ENCODE peak calls at places on chromosomes 13 and 19, in seven cellular contexts. N is colonic mucosa; R is epithelial cell of esophagus; P is H7; G is mammary epithelial cell; U is effector memory CD4-positive, alpha-beta T cell; B is GM06990. L is an unnamed sample.

GRCh38 chr13:99919132-99919531 is 52.4 kb downstream of the ZIC5 start:
- DNase-seq in N (no peak), R (no peak), P (peak; percentile 13), G (no peak), U (no peak), B (no peak), L (no peak)

GRCh38 chr19:16830679-16831078 is 1.5 kb downstream of the SIN3B start:
- DNase-seq in N (no peak), R (no peak), P (no peak), G (no peak), U (no peak), B (no peak), L (no peak)

GRCh38 chr13:35914662-35915061 is 216.5 kb downstream of the DCLK1 start:
- DNase-seq in N (no peak), R (no peak), P (no peak), G (no peak), U (no peak), B (no peak), L (no peak)

GRCh38 chr13:24995225-24995804 is 100.6 kb upstream of the PABPC3 start:
- DNase-seq in N (peak; percentile 69), R (peak; percentile 89), P (peak; percentile 82), G (peak; percentile 66), U (no peak), B (no peak), L (no peak)

GRCh38 chr19:19498255-19498991 is 16.9 kb downstream of the TSSK6 start:
- DNase-seq in N (no peak), R (no peak), P (peak; percentile 48), G (no peak), U (no peak), B (no peak), L (no peak)

GRCh38 chr19:19535311-19536191 is 2.5 kb upstream of the CILP2 start:
- DNase-seq in N (no peak), R (no peak), P (no peak), G (no peak), U (no peak), B (no peak), L (no peak)

GRCh38 chr13:98972059-98972458 is 5.8 kb downstream of the DOCK9 start:
- DNase-seq in N (no peak), R (no peak), P (no peak), G (no peak), U (no peak), B (no peak), L (no peak)

GRCh38 chr19:19615086-19615485 is 3.4 kb downstream of the PBX4 start:
- DNase-seq in N (no peak), R (peak; percentile 63), P (no peak), G (peak; percentile 24), U (peak; percentile 51), B (no peak), L (no peak)

GRCh38 chr13:43924549-43925245 is 45.0 kb downstream of the LACC1 start:
- DNase-seq in N (no peak), R (no peak), P (no peak), G (no peak), U (no peak), B (peak; percentile 22), L (no peak)

GRCh38 chr13:26476744-26477129 is 80.7 kb upstream of the WASF3 start:
- DNase-seq in N (no peak), R (no peak), P (no peak), G (no peak), U (no peak), B (no peak), L (no peak)

GRCh38 chr13:31045621-31046081 is 113.2 kb downstream of the TEX26 start:
- DNase-seq in N (peak; percentile 86), R (peak; percentile 97), P (no peak), G (peak; percentile 92), U (peak; percentile 45), B (no peak), L (no peak)

GRCh38 chr13:62320731-62321130 is 905.1 kb upstream of the PCDH20 start:
- DNase-seq in N (no peak), R (no peak), P (no peak), G (no peak), U (no peak), B (no peak), L (no peak)

GRCh38 chr19:48660854-48661731 is 11.7 kb downstream of the NTN5 start:
- DNase-seq in N (peak; percentile 80), R (peak; percentile 83), P (peak; percentile 93), G (peak; percentile 83), U (peak; percentile 51), B (peak; percentile 83), L (peak; percentile 85)

GRCh38 chr13:110714798-110715394 is 1.4 kb downstream of the ING1 start:
- DNase-seq in N (peak; percentile 69), R (peak; percentile 53), P (peak; percentile 64), G (no peak), U (no peak), B (no peak), L (no peak)

GRCh38 chr13:105721056-105721455 is 814.4 kb downstream of the EFNB2 start:
- DNase-seq in N (no peak), R (peak; percentile 49), P (no peak), G (peak; percentile 28), U (no peak), B (no peak), L (no peak)

GRCh38 chr19:29662278-29662603 is 3.0 kb upstream of the PLEKHF1 start:
- DNase-seq in N (no peak), R (no peak), P (no peak), G (no peak), U (no peak), B (no peak), L (no peak)

GRCh38 chr19:11373166-11373884 is 1.1 kb upstream of the SWSAP1 start:
- DNase-seq in N (no peak), R (peak; percentile 82), P (peak; percentile 82), G (no peak), U (no peak), B (no peak), L (no peak)

GRCh38 chr13:39557285-39557955 is 45.6 kb downstream of the LHFPL6 start:
- DNase-seq in N (no peak), R (no peak), P (no peak), G (no peak), U (no peak), B (no peak), L (no peak)

DNA sequence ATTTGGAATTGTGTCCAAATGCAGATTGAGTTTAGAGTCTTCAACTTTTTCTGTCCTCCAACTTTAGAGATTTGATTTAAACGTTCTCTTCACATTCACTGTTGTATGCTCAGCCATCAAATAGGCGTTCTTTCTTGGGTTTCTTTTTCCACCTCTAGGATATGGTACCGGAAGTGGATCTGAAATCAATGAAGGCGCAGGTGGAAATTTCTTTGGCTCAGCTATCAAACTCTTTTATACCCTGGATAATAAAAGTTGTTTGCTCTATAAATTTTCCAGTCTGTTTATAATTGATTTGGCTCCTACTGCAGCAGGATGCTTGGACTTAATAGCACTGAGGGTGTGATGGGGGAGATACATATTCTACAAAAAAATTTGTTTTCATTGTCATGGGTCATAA is 1.6 kb downstream of the COG3 start:
- DNase-seq in N (no peak), R (no peak), P (no peak), G (no peak), U (no peak), B (no peak), L (no peak)
- H3K4me3 ChIP-seq in N (peak overlapping the region; percentile 99), R (no peak overlapping the region), P (no peak overlapping the region), G (peak overlapping the region; percentile 75), U (no peak overlapping the region), B (peak overlapping the region; percentile 99), L (no peak overlapping the region)

GRCh38 chr19:35437152-35437951 is 10.7 kb upstream of the FFAR2 start:
- DNase-seq in N (peak; percentile 42), R (no peak), P (no peak), G (no peak), U (no peak), B (no peak), L (no peak)
- H3K4me3 ChIP-seq in N (no peak overlapping the region), R (no peak overlapping the region), P (no peak overlapping the region), G (no peak overlapping the region), U (no peak overlapping the region), B (no peak overlapping the region), L (no peak overlapping the region)

GRCh38 chr19:2056810-2057192 is 5.8 kb upstream of the MKNK2 start:
- DNase-seq in N (peak; percentile 42), R (no peak), P (no peak), G (no peak), U (no peak), B (no peak), L (no peak)

GRCh38 chr19:2057484-2058469 is 6.7 kb upstream of the MKNK2 start:
- DNase-seq in N (no peak), R (no peak), P (no peak), G (no peak), U (no peak), B (no peak), L (no peak)

GRCh38 chr19:2061093-2061935 is 10.3 kb upstream of the MKNK2 start:
- DNase-seq in N (peak; percentile 99), R (peak; percentile 99), P (peak; percentile 100), G (peak; percentile 97), U (peak; percentile 99), B (peak; percentile 98), L (peak; percentile 89)

GRCh38 chr19:2059422-2060201 is 8.6 kb upstream of the MKNK2 start:
- DNase-seq in N (peak; percentile 93), R (peak; percentile 53), P (no peak), G (peak; percentile 45), U (no peak), B (no peak), L (no peak)

DNA sequence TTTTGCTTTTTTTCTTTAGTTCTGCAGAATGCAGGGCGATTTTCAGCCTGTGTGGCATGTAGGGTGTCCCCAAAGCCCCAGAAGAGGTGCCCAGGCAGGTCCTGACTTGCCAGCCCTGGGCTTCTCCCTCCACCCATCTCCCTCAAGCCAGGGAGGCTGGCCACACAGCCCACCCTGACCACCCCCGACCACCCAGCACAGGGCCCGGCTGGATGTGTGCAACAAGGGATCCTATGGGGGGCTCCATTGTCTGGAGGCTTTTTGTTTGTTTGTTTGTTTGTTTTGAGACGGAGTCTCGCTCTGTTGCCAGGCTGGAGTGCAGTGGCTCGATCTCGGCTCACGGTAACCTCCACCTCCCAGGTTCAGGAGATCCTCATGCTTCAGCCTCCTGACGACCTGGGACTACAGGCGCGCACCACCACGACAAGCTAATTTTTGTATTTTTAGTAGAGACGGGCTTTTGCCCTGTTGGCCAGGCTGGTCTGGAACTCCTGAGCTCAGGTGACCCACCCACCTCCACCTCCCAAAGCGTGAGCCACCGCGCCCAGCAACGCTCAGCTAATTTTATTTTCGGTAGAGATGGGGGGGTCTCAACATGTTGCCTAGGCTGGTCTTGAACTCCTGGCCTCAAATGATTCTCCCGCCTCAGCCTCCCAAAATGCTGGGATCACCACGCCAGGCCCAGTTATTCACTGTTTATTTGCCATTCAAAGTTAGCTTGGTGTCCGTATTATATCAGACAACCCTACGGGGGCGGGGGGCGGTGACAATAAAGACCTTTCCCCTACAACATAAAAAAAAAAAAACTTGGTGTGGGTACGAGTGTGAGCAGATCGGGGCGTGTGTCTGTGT is 7.8 kb upstream of the MKNK2 start:
- DNase-seq in N (no peak), R (no peak), P (no peak), G (no peak), U (no peak), B (no peak), L (no peak)
- H3K4me3 ChIP-seq in N (no peak overlapping the region), R (no peak overlapping the region), P (no peak overlapping the region), G (no peak overlapping the region), U (no peak overlapping the region), B (no peak overlapping the region), L (no peak overlapping the region)

DNA sequence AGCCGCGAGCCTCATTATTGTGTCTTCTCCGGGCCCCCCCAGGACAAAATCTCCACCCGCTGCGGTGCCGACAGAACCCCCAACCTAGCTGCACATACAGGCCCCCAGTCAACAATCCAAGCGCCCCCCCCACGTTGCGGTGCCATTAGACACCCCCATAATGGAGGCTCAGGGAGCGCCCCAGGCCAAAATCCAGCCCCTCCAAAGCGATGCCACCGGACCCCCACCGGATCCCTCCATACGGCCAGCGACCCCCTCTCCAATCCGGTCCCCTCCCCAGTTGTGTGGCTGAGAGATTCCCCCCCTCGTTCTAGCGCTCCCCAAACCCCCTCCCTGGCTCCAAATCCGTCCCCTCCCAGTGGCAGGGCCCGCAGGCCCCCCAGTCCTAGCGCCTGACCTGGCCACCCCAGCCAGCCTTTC is 21.5 kb upstream of the SEMA6B start:
- DNase-seq in N (no peak), R (no peak), P (no peak), G (no peak), U (no peak), B (no peak), L (no peak)
- H3K4me3 ChIP-seq in N (no peak overlapping the region), R (no peak overlapping the region), P (peak overlapping the region; percentile 64), G (no peak overlapping the region), U (no peak overlapping the region), B (no peak overlapping the region), L (peak overlapping the region; percentile 61)